ENCODE peak calls at places on chromosomes 6 and 20, in seven cellular contexts. W is DMS 273 treated with DMSO at 0.1 percent for 48 hours; A is frontal cortex; S is NCI-H2029 treated with DMSO at 0.1 percent for 48 hours; G is foreskin melanocyte; O is NCI-H1092 treated with DMSO at 0.1 percent for 48 hours; H is CD8-positive, alpha-beta T cell. J is an unnamed sample.

GRCh38 chr20:53655909-53656652 is 62.4 kb upstream of the ZNF217 start:
- DNase-seq in W (no peak), A (no peak), S (no peak), G (no peak), O (no peak), H (no peak), J (no peak)

GRCh38 chr6:114140416-114140815 is 169.5 kb upstream of the HDAC2 start:
- DNase-seq in W (no peak), A (no peak), S (no peak), G (no peak), O (no peak), H (no peak), J (no peak)

GRCh38 chr6:10720229-10720959 is 2.5 kb upstream of the TMEM14C start:
- DNase-seq in W (no peak), A (no peak), S (no peak), G (no peak), O (peak; percentile 15), H (peak; percentile 19), J (no peak)

GRCh38 chr6:164097557-164098398 is 683.3 kb downstream of the QKI start:
- DNase-seq in W (no peak), A (no peak), S (no peak), G (no peak), O (no peak), H (no peak), J (no peak)

GRCh38 chr6:11650297-11650696 is 112.7 kb downstream of the TMEM170B start:
- DNase-seq in W (no peak), A (no peak), S (no peak), G (peak; percentile 21), O (no peak), H (no peak), J (no peak)

GRCh38 chr20:38153011-38153329 is 12.1 kb downstream of the TGM2 start:
- DNase-seq in W (no peak), A (no peak), S (no peak), G (no peak), O (no peak), H (no peak), J (no peak)

GRCh38 chr6:119318730-119319129 is 30.8 kb downstream of the MAN1A1 start:
- DNase-seq in W (no peak), A (no peak), S (no peak), G (no peak), O (no peak), H (no peak), J (no peak)

GRCh38 chr6:42784739-42785498 is 3.1 kb downstream of the BICRAL start:
- DNase-seq in W (no peak), A (no peak), S (no peak), G (no peak), O (no peak), H (no peak), J (no peak)

GRCh38 chr6:36911946-36912555 is 26.3 kb downstream of the C6orf89 start:
- DNase-seq in W (no peak), A (no peak), S (no peak), G (no peak), O (no peak), H (no peak), J (no peak)

GRCh38 chr20:37984018-37984785 is 49.1 kb downstream of the TTI1 start:
- DNase-seq in W (no peak), A (no peak), S (peak; percentile 83), G (peak; percentile 68), O (peak; percentile 94), H (no peak), J (peak; percentile 68)